ENCODE peak calls at places on chromosomes 13 and 19, in eight cellular contexts. F is aorta; Z is Right ventricle myocardium inferior; G is natural killer cell treated with Interleukin-12 subunit alpha and Interleukin-12 subunit beta and Interleukin-15 and Interleukin-18, amount 100 ng/mL, for 72 hours; T is KBM-7; M is endothelial cell; U is stimulated activated CD4-positive, alpha-beta T cell treated with anti-CD3 and anti-CD28 coated beads, TNF-alpha, amount 100 ng/mL, for 4 hours; N is non-pigmented ciliary epithelial cell. E is an unnamed sample.
A peak's percentile ranks its signal among the peaks of the same experiment; 100 is the strongest.

GRCh38 chr13:75699062-75699461 is 62.9 kb downstream of the LMO7 start:
- DNase-seq in G (no peak), F (no peak), U (no peak), M (no peak), T (no peak), Z (no peak), N (no peak), E (no peak)

GRCh38 chr19:38564981-38565685 is 52.6 kb downstream of the MAP4K1 start:
- DNase-seq in G (peak; percentile 59), F (no peak), U (no peak), Z (no peak), M (no peak), T (no peak), N (no peak), E (no peak)

GRCh38 chr13:110615322-110616102 is at the start of gene NAXD:
- DNase-seq in N (peak; percentile 80), G (peak; percentile 84), F (peak; percentile 96), U (peak; percentile 61), T (peak; percentile 91), Z (peak; percentile 97), M (peak; percentile 89), E (peak; percentile 74)

GRCh38 chr19:11964496-11964857 is 363 bp upstream of the ZNF763 start:
- DNase-seq in M (no peak), G (no peak), Z (peak; percentile 70), N (no peak), F (peak; percentile 73), U (no peak), T (no peak), E (no peak)

GRCh38 chr19:7395360-7395781 is 46.6 kb downstream of the ARHGEF18 start:
- DNase-seq in M (no peak), N (no peak), G (no peak), F (no peak), Z (no peak), T (no peak), U (no peak), E (no peak)

GRCh38 chr19:11168568-11168967 is 13.0 kb upstream of the SPC24 start:
- DNase-seq in F (no peak), U (no peak), Z (no peak), T (no peak), G (no peak), M (no peak), N (peak; percentile 85), E (peak; percentile 94)

GRCh38 chr13:31056650-31057275 is 104.9 kb downstream of the HSPH1 start:
- DNase-seq in Z (no peak), U (no peak), M (peak; percentile 20), F (no peak), N (no peak), T (no peak), G (no peak), E (no peak)

GRCh38 chr13:52162279-52163101 is 3.1 kb upstream of the NEK3 start:
- DNase-seq in M (no peak), F (no peak), Z (no peak), T (peak; percentile 49), N (no peak), U (no peak), G (no peak), E (no peak)

GRCh38 chr19:18437481-18438330 is at the start of gene ISYNA1:
- DNase-seq in M (peak; percentile 65), G (no peak), F (peak; percentile 79), N (no peak), U (peak; percentile 41), Z (peak; percentile 78), T (no peak), E (no peak)

GRCh38 chr19:16262618-16263017 is 62.0 kb upstream of the KLF2 start:
- DNase-seq in N (no peak), F (no peak), T (no peak), U (no peak), M (no peak), G (no peak), Z (no peak), E (no peak)

GRCh38 chr19:7912144-7912696 is 2.4 kb upstream of the TGFBR3L start:
- DNase-seq in Z (no peak), M (no peak), N (no peak), G (no peak), F (peak; percentile 44), U (no peak), T (no peak), E (no peak)

GRCh38 chr13:94020833-94021232 is 458.6 kb downstream of the DCT start:
- DNase-seq in T (no peak), F (no peak), N (peak; percentile 3), M (no peak), Z (no peak), G (no peak), U (no peak), E (no peak)

GRCh38 chr13:64709079-64709478 is 2521.1 kb downstream of the PCDH9 start:
- DNase-seq in U (no peak), F (no peak), M (no peak), T (no peak), N (no peak), G (no peak), Z (no peak), E (no peak)

GRCh38 chr13:69857188-69857821 is 250.3 kb upstream of the ATXN8OS start:
- DNase-seq in T (peak; percentile 59), M (no peak), N (no peak), G (no peak), U (no peak), F (no peak), Z (no peak), E (peak; percentile 28)

GRCh38 chr19:4151623-4152022 is 1.8 kb upstream of the CREB3L3 start:
- DNase-seq in N (no peak), F (no peak), T (no peak), G (no peak), Z (no peak), U (no peak), M (no peak), E (no peak)

GRCh38 chr13:44048326-44048725 is 168.6 kb downstream of the LACC1 start:
- DNase-seq in N (no peak), M (no peak), Z (no peak), F (no peak), G (no peak), U (no peak), T (no peak), E (no peak)

GRCh38 chr13:44422755-44423643 is 49.4 kb downstream of the SERP2 start:
- DNase-seq in U (no peak), M (no peak), Z (no peak), G (no peak), N (no peak), F (no peak), T (no peak), E (no peak)